ENCODE peak calls at places on chromosomes 4 and X, in nine cellular contexts. One of them, this sample, is unnamed.
A peak's percentile ranks its signal among the peaks of the same experiment; 100 is the strongest.

GRCh38 chr4:88957570-88957969 is 99.4 kb downstream of the FAM13A start:
- DNase-seq in NCI-H510A: no peak
- DNase-seq in left cardiac atrium: no peak
- DNase-seq in mesenchymal stem cell: no peak
- DNase-seq in activated T-cell treated with anti-CD3 and anti-CD28 coated beads for 1 hour: no peak
- DNase-seq in GM20000: no peak
- DNase-seq in globus pallidus: peak; percentile 12
- DNase-seq in astrocyte of the hippocampus: no peak
- DNase-seq in pulmonary artery endothelial cell: no peak
- DNase-seq in this sample: no peak

GRCh38 chr4:86448891-86449290 is 89.0 kb upstream of the MAPK10 start:
- DNase-seq in globus pallidus: no peak
- DNase-seq in GM20000: no peak
- DNase-seq in NCI-H510A: no peak
- DNase-seq in pulmonary artery endothelial cell: no peak
- DNase-seq in astrocyte of the hippocampus: no peak
- DNase-seq in activated T-cell treated with anti-CD3 and anti-CD28 coated beads for 1 hour: no peak
- DNase-seq in mesenchymal stem cell: no peak
- DNase-seq in left cardiac atrium: no peak
- DNase-seq in this sample: no peak

GRCh38 chrX:16885628-16886027 is 15.5 kb upstream of the RBBP7 start:
- DNase-seq in mesenchymal stem cell: no peak
- DNase-seq in globus pallidus: no peak
- DNase-seq in GM20000: peak; percentile 8
- DNase-seq in pulmonary artery endothelial cell: no peak
- DNase-seq in left cardiac atrium: no peak
- DNase-seq in NCI-H510A: no peak
- DNase-seq in activated T-cell treated with anti-CD3 and anti-CD28 coated beads for 1 hour: no peak
- DNase-seq in astrocyte of the hippocampus: no peak
- DNase-seq in this sample: no peak

GRCh38 chr4:11281720-11282119 is 147.0 kb downstream of the HS3ST1 start:
- DNase-seq in astrocyte of the hippocampus: peak; percentile 2
- DNase-seq in pulmonary artery endothelial cell: no peak
- DNase-seq in activated T-cell treated with anti-CD3 and anti-CD28 coated beads for 1 hour: no peak
- DNase-seq in NCI-H510A: no peak
- DNase-seq in left cardiac atrium: no peak
- DNase-seq in globus pallidus: no peak
- DNase-seq in mesenchymal stem cell: no peak
- DNase-seq in GM20000: no peak
- DNase-seq in this sample: peak; percentile 11

GRCh38 chr4:179624768-179625181 is 2182.5 kb upstream of the AGA start:
- DNase-seq in globus pallidus: no peak
- DNase-seq in mesenchymal stem cell: peak; percentile 88
- DNase-seq in pulmonary artery endothelial cell: no peak
- DNase-seq in left cardiac atrium: no peak
- DNase-seq in astrocyte of the hippocampus: peak; percentile 77
- DNase-seq in GM20000: no peak
- DNase-seq in activated T-cell treated with anti-CD3 and anti-CD28 coated beads for 1 hour: no peak
- DNase-seq in NCI-H510A: no peak
- DNase-seq in this sample: peak; percentile 85

GRCh38 chrX:7788334-7788733 is 54.6 kb upstream of the VCX start:
- DNase-seq in mesenchymal stem cell: no peak
- DNase-seq in GM20000: no peak
- DNase-seq in left cardiac atrium: no peak
- DNase-seq in pulmonary artery endothelial cell: no peak
- DNase-seq in NCI-H510A: no peak
- DNase-seq in activated T-cell treated with anti-CD3 and anti-CD28 coated beads for 1 hour: no peak
- DNase-seq in globus pallidus: no peak
- DNase-seq in astrocyte of the hippocampus: no peak
- DNase-seq in this sample: no peak

GRCh38 chr4:150140774-150141400 is 62.6 kb downstream of the DCLK2 start:
- DNase-seq in GM20000: no peak
- DNase-seq in NCI-H510A: no peak
- DNase-seq in pulmonary artery endothelial cell: no peak
- DNase-seq in mesenchymal stem cell: peak; percentile 61
- DNase-seq in activated T-cell treated with anti-CD3 and anti-CD28 coated beads for 1 hour: no peak
- DNase-seq in astrocyte of the hippocampus: peak; percentile 73
- DNase-seq in left cardiac atrium: no peak
- DNase-seq in globus pallidus: no peak
- DNase-seq in this sample: peak; percentile 84

GRCh38 chr4:10204401-10205058 is 87.9 kb upstream of the WDR1 start:
- DNase-seq in mesenchymal stem cell: no peak
- DNase-seq in NCI-H510A: no peak
- DNase-seq in astrocyte of the hippocampus: no peak
- DNase-seq in globus pallidus: no peak
- DNase-seq in pulmonary artery endothelial cell: no peak
- DNase-seq in activated T-cell treated with anti-CD3 and anti-CD28 coated beads for 1 hour: no peak
- DNase-seq in GM20000: no peak
- DNase-seq in left cardiac atrium: no peak
- DNase-seq in this sample: peak; percentile 92

GRCh38 chr4:77852892-77853495 is 9.6 kb upstream of the MRPL1 start:
- DNase-seq in mesenchymal stem cell: no peak
- DNase-seq in astrocyte of the hippocampus: no peak
- DNase-seq in globus pallidus: no peak
- DNase-seq in pulmonary artery endothelial cell: no peak
- DNase-seq in left cardiac atrium: no peak
- DNase-seq in NCI-H510A: no peak
- DNase-seq in GM20000: peak; percentile 44
- DNase-seq in activated T-cell treated with anti-CD3 and anti-CD28 coated beads for 1 hour: peak; percentile 38
- DNase-seq in this sample: no peak

GRCh38 chrX:9995855-9996339 is 28.7 kb downstream of the CLDN34 start:
- DNase-seq in globus pallidus: peak; percentile 69
- DNase-seq in NCI-H510A: peak; percentile 4
- DNase-seq in activated T-cell treated with anti-CD3 and anti-CD28 coated beads for 1 hour: peak; percentile 75
- DNase-seq in left cardiac atrium: peak; percentile 86
- DNase-seq in mesenchymal stem cell: peak; percentile 73
- DNase-seq in astrocyte of the hippocampus: peak; percentile 82
- DNase-seq in GM20000: peak; percentile 74
- DNase-seq in pulmonary artery endothelial cell: no peak
- DNase-seq in this sample: peak; percentile 71

GRCh38 chr4:96736352-96736889 is 896.5 kb downstream of the PDHA2 start:
- DNase-seq in NCI-H510A: no peak
- DNase-seq in globus pallidus: no peak
- DNase-seq in left cardiac atrium: no peak
- DNase-seq in pulmonary artery endothelial cell: no peak
- DNase-seq in activated T-cell treated with anti-CD3 and anti-CD28 coated beads for 1 hour: no peak
- DNase-seq in astrocyte of the hippocampus: peak; percentile 90
- DNase-seq in mesenchymal stem cell: peak; percentile 73
- DNase-seq in GM20000: no peak
- DNase-seq in this sample: peak; percentile 74

GRCh38 chr4:123478859-123479345 is 82.3 kb downstream of the SPRY1 start:
- DNase-seq in NCI-H510A: no peak
- DNase-seq in left cardiac atrium: no peak
- DNase-seq in activated T-cell treated with anti-CD3 and anti-CD28 coated beads for 1 hour: no peak
- DNase-seq in astrocyte of the hippocampus: peak; percentile 62
- DNase-seq in mesenchymal stem cell: peak; percentile 90
- DNase-seq in globus pallidus: no peak
- DNase-seq in GM20000: no peak
- DNase-seq in pulmonary artery endothelial cell: no peak
- DNase-seq in this sample: peak; percentile 60

GRCh38 chr4:189128341-189128740 is 812.3 kb upstream of the FRG1 start:
- DNase-seq in NCI-H510A: no peak
- DNase-seq in GM20000: no peak
- DNase-seq in globus pallidus: no peak
- DNase-seq in pulmonary artery endothelial cell: no peak
- DNase-seq in mesenchymal stem cell: no peak
- DNase-seq in left cardiac atrium: no peak
- DNase-seq in astrocyte of the hippocampus: no peak
- DNase-seq in activated T-cell treated with anti-CD3 and anti-CD28 coated beads for 1 hour: no peak
- DNase-seq in this sample: no peak

GRCh38 chr4:3071811-3072210 is 2.5 kb downstream of the HTT-AS start:
- DNase-seq in globus pallidus: no peak
- DNase-seq in NCI-H510A: no peak
- DNase-seq in GM20000: no peak
- DNase-seq in activated T-cell treated with anti-CD3 and anti-CD28 coated beads for 1 hour: no peak
- DNase-seq in mesenchymal stem cell: peak; percentile 16
- DNase-seq in pulmonary artery endothelial cell: no peak
- DNase-seq in left cardiac atrium: no peak
- DNase-seq in astrocyte of the hippocampus: no peak
- DNase-seq in this sample: peak; percentile 18

GRCh38 chrX:134738986-134739744 is 80.9 kb upstream of the PLAC1 start:
- DNase-seq in NCI-H510A: no peak
- DNase-seq in mesenchymal stem cell: no peak
- DNase-seq in astrocyte of the hippocampus: no peak
- DNase-seq in activated T-cell treated with anti-CD3 and anti-CD28 coated beads for 1 hour: no peak
- DNase-seq in GM20000: no peak
- DNase-seq in pulmonary artery endothelial cell: no peak
- DNase-seq in left cardiac atrium: no peak
- DNase-seq in globus pallidus: no peak
- DNase-seq in this sample: no peak

GRCh38 chr4:83010111-83010521 is 507 bp downstream of the LIN54 start:
- DNase-seq in mesenchymal stem cell: peak; percentile 69
- DNase-seq in left cardiac atrium: no peak
- DNase-seq in pulmonary artery endothelial cell: no peak
- DNase-seq in NCI-H510A: no peak
- DNase-seq in GM20000: no peak
- DNase-seq in astrocyte of the hippocampus: peak; percentile 54
- DNase-seq in activated T-cell treated with anti-CD3 and anti-CD28 coated beads for 1 hour: no peak
- DNase-seq in globus pallidus: peak; percentile 29
- DNase-seq in this sample: peak; percentile 36

GRCh38 chr4:1008840-1009646 is 2.4 kb upstream of the FGFRL1 start:
- DNase-seq in mesenchymal stem cell: peak; percentile 13
- DNase-seq in left cardiac atrium: no peak
- DNase-seq in astrocyte of the hippocampus: no peak
- DNase-seq in pulmonary artery endothelial cell: no peak
- DNase-seq in NCI-H510A: no peak
- DNase-seq in GM20000: no peak
- DNase-seq in globus pallidus: peak; percentile 26
- DNase-seq in activated T-cell treated with anti-CD3 and anti-CD28 coated beads for 1 hour: peak; percentile 27
- DNase-seq in this sample: no peak

GRCh38 chr4:17066972-17067371 is 168.5 kb upstream of the LDB2 start:
- DNase-seq in activated T-cell treated with anti-CD3 and anti-CD28 coated beads for 1 hour: no peak
- DNase-seq in globus pallidus: no peak
- DNase-seq in NCI-H510A: no peak
- DNase-seq in pulmonary artery endothelial cell: peak; percentile 7
- DNase-seq in astrocyte of the hippocampus: peak; percentile 89
- DNase-seq in left cardiac atrium: no peak
- DNase-seq in mesenchymal stem cell: peak; percentile 77
- DNase-seq in GM20000: no peak
- DNase-seq in this sample: peak; percentile 93

GRCh38 chr4:16750216-16750615 is 148.2 kb downstream of the LDB2 start:
- DNase-seq in astrocyte of the hippocampus: no peak
- DNase-seq in pulmonary artery endothelial cell: no peak
- DNase-seq in NCI-H510A: no peak
- DNase-seq in GM20000: no peak
- DNase-seq in left cardiac atrium: no peak
- DNase-seq in globus pallidus: no peak
- DNase-seq in mesenchymal stem cell: no peak
- DNase-seq in activated T-cell treated with anti-CD3 and anti-CD28 coated beads for 1 hour: no peak
- DNase-seq in this sample: no peak

GRCh38 chrX:55524487-55524886 is 34.8 kb upstream of the USP51 start:
- DNase-seq in globus pallidus: peak; percentile 0
- DNase-seq in left cardiac atrium: no peak
- DNase-seq in astrocyte of the hippocampus: no peak
- DNase-seq in mesenchymal stem cell: no peak
- DNase-seq in activated T-cell treated with anti-CD3 and anti-CD28 coated beads for 1 hour: no peak
- DNase-seq in GM20000: no peak
- DNase-seq in pulmonary artery endothelial cell: no peak
- DNase-seq in NCI-H510A: no peak
- DNase-seq in this sample: no peak

This sample was measured in M059J.